ENCODE peak calls at places on chromosomes 12 and 14, in seven cellular contexts. F is AML-193; Z is Karpas-422; G is GM19239; I is NCI-H1092 treated with DMSO at 0.1 percent for 48 hours; H is stimulated activated CD8-positive, alpha-beta memory T cell treated with anti-CD3 and anti-CD28 coated beads, Interleukin-15, amount 100 ng/mL, for 24 hours; A is uterus. W is an unnamed sample.

GRCh38 chr14:64807588-64807987 is 72.1 kb downstream of the SPTB start:
- DNase-seq in Z (no peak), G (no peak), A (no peak), I (no peak), F (no peak), H (no peak), W (peak; percentile 54)

GRCh38 chr14:103207038-103207403 is 83.8 kb downstream of the TNFAIP2 start:
- DNase-seq in H (no peak), F (no peak), I (no peak), G (no peak), Z (no peak), A (peak; percentile 95), W (peak; percentile 85)

GRCh38 chr12:95212576-95212975 is 4.7 kb downstream of the FGD6 start:
- DNase-seq in H (no peak), Z (no peak), F (no peak), I (no peak), G (no peak), A (no peak), W (no peak)

GRCh38 chr14:103704708-103705107 is 10.5 kb downstream of the XRCC3 start:
- DNase-seq in G (no peak), A (no peak), I (no peak), F (no peak), H (no peak), Z (no peak), W (no peak)

GRCh38 chr14:77264466-77265186 is 6.4 kb downstream of the NGB start:
- DNase-seq in F (no peak), H (no peak), G (no peak), Z (no peak), I (no peak), A (no peak), W (no peak)

GRCh38 chr14:30223966-30224365 is 296.3 kb upstream of the PRKD1 start:
- DNase-seq in A (peak; percentile 33), H (no peak), F (no peak), I (no peak), Z (no peak), G (no peak), W (no peak)

GRCh38 chr12:120015313-120015712 is 26.3 kb downstream of the BICDL1 start:
- DNase-seq in F (no peak), I (no peak), Z (no peak), A (no peak), G (no peak), H (no peak), W (no peak)

GRCh38 chr12:13347241-13348043 is 150.9 kb downstream of the EMP1 start:
- DNase-seq in F (no peak), Z (no peak), G (no peak), I (no peak), H (peak; percentile 6), A (no peak), W (no peak)

GRCh38 chr14:64110832-64111231 is 183.3 kb downstream of the ESR2 start:
- DNase-seq in G (no peak), H (no peak), A (no peak), Z (no peak), F (no peak), I (no peak), W (no peak)

GRCh38 chr12:30515351-30515750 is 180.3 kb downstream of the IPO8 start:
- DNase-seq in F (no peak), Z (peak; percentile 46), A (no peak), I (peak; percentile 32), G (no peak), H (no peak), W (no peak)

GRCh38 chr12:33614630-33615029 is 175.0 kb upstream of the SYT10 start:
- DNase-seq in F (no peak), Z (no peak), G (no peak), I (no peak), A (no peak), H (no peak), W (no peak)

GRCh38 chr12:54051081-54051912 is 2.3 kb upstream of the HOXC4 start:
- DNase-seq in G (no peak), Z (no peak), F (no peak), I (no peak), A (no peak), H (no peak), W (no peak)

GRCh38 chr14:103522028-103522581 is 525 bp downstream of the CKB start:
- DNase-seq in A (peak; percentile 56), Z (no peak), I (peak; percentile 46), G (no peak), F (no peak), H (no peak), W (peak; percentile 55)

GRCh38 chr14:73795974-73796373 is 55.7 kb upstream of the PTGR2 start:
- DNase-seq in G (no peak), H (no peak), Z (peak; percentile 32), I (no peak), A (no peak), F (no peak), W (no peak)

GRCh38 chr14:63308723-63309317 is 9.9 kb downstream of the GPHB5 start:
- DNase-seq in Z (peak; percentile 79), I (peak; percentile 59), A (no peak), G (no peak), F (no peak), H (no peak), W (no peak)

GRCh38 chr12:68631177-68631576 is 20.5 kb downstream of the RAP1B start:
- DNase-seq in Z (no peak), F (no peak), H (no peak), A (no peak), I (no peak), G (no peak), W (no peak)

GRCh38 chr12:45477526-45477925 is 252.0 kb upstream of the ARID2 start:
- DNase-seq in F (no peak), G (no peak), Z (no peak), I (no peak), H (no peak), A (no peak), W (no peak)

GRCh38 chr12:104215638-104216297 is at the start of gene TXNRD1:
- DNase-seq in H (peak; percentile 63), F (peak; percentile 54), G (peak; percentile 87), Z (peak; percentile 90), A (peak; percentile 82), I (peak; percentile 15), W (peak; percentile 86)

GRCh38 chr12:124645530-124646244 is 78.3 kb upstream of the NCOR2 start:
- DNase-seq in I (no peak), H (no peak), A (no peak), Z (no peak), F (no peak), G (no peak), W (no peak)

GRCh38 chr12:3119745-3120660 is 42.8 kb downstream of the TSPAN9 start:
- DNase-seq in F (no peak), A (no peak), H (no peak), G (no peak), I (no peak), Z (no peak), W (peak; percentile 90)

GRCh38 chr14:106094654-106095189 is 568.3 kb downstream of the TMEM121 start:
- DNase-seq in Z (peak; percentile 78), F (no peak), G (no peak), H (peak; percentile 40), A (no peak), I (no peak), W (no peak)

GRCh38 chr14:52313493-52313881 is 625 bp upstream of the PTGER2 start:
- DNase-seq in H (no peak), A (no peak), Z (no peak), G (no peak), I (no peak), F (peak; percentile 8), W (no peak)

GRCh38 chr12:8011331-8011730 is 21.2 kb upstream of the FOXJ2 start:
- DNase-seq in A (no peak), F (no peak), Z (no peak), H (no peak), I (no peak), G (no peak), W (no peak)

GRCh38 chr12:78181544-78182162 is 351.0 kb downstream of the NAV3 start:
- DNase-seq in I (peak; percentile 40), Z (peak; percentile 70), H (no peak), A (no peak), F (no peak), G (no peak), W (no peak)

GRCh38 chr14:48331421-48331820 is 656.0 kb upstream of the MDGA2 start:
- DNase-seq in I (no peak), G (no peak), Z (no peak), H (no peak), F (no peak), A (no peak), W (no peak)

GRCh38 chr14:25308244-25308643 is 258.3 kb upstream of the STXBP6 start:
- DNase-seq in F (no peak), I (no peak), H (no peak), Z (no peak), G (no peak), A (no peak), W (no peak)

GRCh38 chr12:125228519-125229260 is 163.5 kb downstream of the AACS start:
- DNase-seq in Z (peak; percentile 74), F (no peak), I (no peak), G (no peak), A (no peak), H (no peak), W (no peak)

GRCh38 chr12:7142057-7142644 is 12.0 kb downstream of the CLSTN3 start:
- DNase-seq in Z (peak; percentile 91), I (peak; percentile 12), F (peak; percentile 34), G (no peak), H (no peak), A (no peak), W (no peak)

GRCh38 chr12:87254371-87255030 is 774.7 kb downstream of the C12orf50 start:
- DNase-seq in Z (no peak), F (no peak), G (no peak), H (no peak), A (no peak), I (no peak), W (no peak)

GRCh38 chr12:89351489-89352241 is 636 bp downstream of the DUSP6 start:
- DNase-seq in F (no peak), G (no peak), I (peak; percentile 41), H (peak; percentile 17), A (no peak), Z (peak; percentile 77), W (peak; percentile 43)

GRCh38 chr12:109218996-109219395 is 90.1 kb downstream of the FOXN4 start:
- DNase-seq in Z (no peak), I (no peak), H (no peak), A (no peak), G (no peak), F (no peak), W (no peak)

GRCh38 chr12:89160716-89161123 is 191.6 kb downstream of the DUSP6 start:
- DNase-seq in Z (peak; percentile 79), I (no peak), A (peak; percentile 36), H (no peak), G (no peak), F (no peak), W (peak; percentile 45)

GRCh38 chr14:59897757-59898383 is 22.1 kb upstream of the LRRC9 start:
- DNase-seq in Z (peak; percentile 79), F (peak; percentile 8), I (peak; percentile 71), G (no peak), A (no peak), H (no peak), W (no peak)